ENCODE peak calls at places on chromosomes 6 and 20, in five cellular contexts. N, M, Q, G and S are unnamed samples.

GRCh38 chr6:8623441-8623840 is 188.1 kb upstream of the SLC35B3 start:
- DNase-seq in N (no peak), G (no peak), M (no peak), Q (no peak), S (no peak)

GRCh38 chr20:56570832-56571231 is 37.8 kb downstream of the FAM209B start:
- DNase-seq in N (no peak), G (no peak), M (no peak), Q (no peak), S (no peak)

GRCh38 chr6:154555075-154555677 is 44.7 kb upstream of the CNKSR3 start:
- DNase-seq in N (no peak), M (peak), G (no peak), Q (no peak), S (peak)

GRCh38 chr6:26187981-26188635 is 100.9 kb downstream of the HFE start:
- DNase-seq in N (peak), M (no peak), G (peak), Q (peak), S (peak)

GRCh38 chr20:33105336-33105924 is 26.0 kb downstream of the BPIFB4 start:
- DNase-seq in G (no peak), Q (no peak), M (no peak), N (no peak), S (no peak)

GRCh38 chr6:158039571-158040050 is 57.9 kb downstream of the SYNJ2 start:
- DNase-seq in M (peak), N (no peak), Q (no peak), G (no peak), S (no peak)

GRCh38 chr6:80132942-80133517 is 26.6 kb downstream of the BCKDHB start:
- DNase-seq in N (peak), Q (peak), M (peak), G (peak), S (peak)

GRCh38 chr20:61370841-61371303 is 118.8 kb downstream of the CDH4 start:
- DNase-seq in M (no peak), Q (no peak), G (peak), N (no peak), S (no peak)

GRCh38 chr6:160750276-160750689 is 48.2 kb downstream of the PLG start:
- DNase-seq in G (peak), N (peak), M (peak), Q (no peak), S (peak)

GRCh38 chr20:54345301-54345724 is 130.1 kb upstream of the DOK5 start:
- DNase-seq in Q (no peak), M (peak), G (no peak), N (peak), S (peak)

GRCh38 chr6:17057322-17057721 is 44.5 kb upstream of the STMND1 start:
- DNase-seq in Q (no peak), N (no peak), G (no peak), M (peak), S (peak)

GRCh38 chr6:170132011-170132521 is 158.8 kb downstream of the DLL1 start:
- DNase-seq in Q (no peak), M (no peak), G (no peak), N (no peak), S (no peak)

GRCh38 chr6:2810092-2810671 is 31.5 kb downstream of the SERPINB1 start:
- DNase-seq in G (no peak), M (peak), N (peak), Q (no peak), S (peak)

GRCh38 chr6:30130887-30131862 is 4.8 kb upstream of the TRIM40 start:
- DNase-seq in Q (peak), G (peak), M (peak), N (peak), S (peak)

GRCh38 chr6:42729731-42730130 is 7.3 kb upstream of the PRPH2 start:
- DNase-seq in N (no peak), G (no peak), M (peak), Q (no peak), S (peak)

GRCh38 chr6:33343953-33344611 is 26.5 kb upstream of the ZBTB22 start:
- DNase-seq in Q (peak), G (no peak), M (no peak), N (no peak), S (no peak)

DNA sequence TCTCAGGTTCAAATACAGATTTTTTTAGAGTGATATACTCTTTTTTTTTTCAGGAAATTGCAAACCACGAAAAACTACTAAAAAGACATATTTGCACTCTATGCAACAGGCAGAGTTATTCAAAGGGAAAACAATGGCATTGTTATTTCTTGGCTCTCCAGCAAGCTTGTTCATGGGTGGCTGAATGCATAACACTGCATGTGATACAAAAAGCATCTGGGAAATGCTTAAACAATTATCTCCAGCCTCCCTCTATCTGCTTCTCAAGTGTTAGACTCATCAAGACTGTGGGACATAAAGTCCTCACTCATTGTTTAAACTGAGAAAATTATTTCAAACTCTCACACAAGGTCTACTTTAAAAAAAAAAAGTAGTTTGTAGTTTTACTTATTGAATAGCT is 7.3 kb upstream of the COL12A1 start:
- DNase-seq in N (no peak), Q (no peak), G (no peak), M (no peak), S (peak)
- TF ChIP-seq EZH2phosphoT487 in N (no peak), Q (no peak), G (no peak), M (no peak), S (no peak)

DNA sequence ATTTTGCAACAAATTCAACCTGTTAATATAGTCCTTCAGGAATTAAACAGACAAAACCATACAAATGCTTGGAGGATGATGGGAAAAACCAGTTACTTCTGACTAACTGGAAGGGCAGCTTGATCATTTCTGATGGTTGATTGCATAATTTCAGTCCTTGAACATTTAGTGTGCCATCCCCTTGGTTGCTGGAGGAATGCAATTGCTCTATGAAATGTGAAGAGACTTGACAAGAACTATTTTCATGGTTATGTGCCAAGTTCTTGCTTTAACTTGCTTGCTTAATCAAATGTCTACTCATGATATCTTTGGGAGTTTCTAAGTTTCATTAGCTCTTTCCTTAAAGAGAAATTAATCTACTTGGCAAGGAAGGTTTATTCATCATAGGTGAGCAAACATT is 45.2 kb downstream of the ANKEF1 start:
- DNase-seq in N (no peak), M (peak), Q (no peak), G (no peak), S (peak)
- H2AFZ ChIP-seq in N (no peak), M (no peak), Q (no peak), G (no peak), S (no peak)

DNA sequence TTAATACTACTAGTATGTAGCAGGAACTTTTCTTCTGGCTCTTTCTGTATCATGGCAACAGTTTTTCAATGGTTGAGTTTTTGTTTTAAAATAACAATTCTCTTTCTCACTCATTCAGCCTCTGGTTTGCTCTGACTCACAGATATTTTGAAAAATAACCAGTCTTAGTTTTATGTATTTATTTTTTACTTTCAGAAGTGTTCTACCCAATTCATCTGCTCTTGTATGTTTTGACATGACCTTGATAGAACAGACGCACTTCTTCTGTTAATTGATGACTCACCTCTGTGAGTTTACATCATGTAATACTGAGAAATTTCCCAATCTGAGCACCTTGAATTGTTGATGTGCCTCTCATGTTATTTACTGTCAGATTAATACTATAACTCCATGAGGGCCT is 178.9 kb downstream of the SASH1 start:
- DNase-seq in N (no peak), M (no peak), G (no peak), Q (no peak), S (peak)
- H3K9ac ChIP-seq in N (no peak), M (no peak), G (no peak), Q (no peak), S (peak)

DNA sequence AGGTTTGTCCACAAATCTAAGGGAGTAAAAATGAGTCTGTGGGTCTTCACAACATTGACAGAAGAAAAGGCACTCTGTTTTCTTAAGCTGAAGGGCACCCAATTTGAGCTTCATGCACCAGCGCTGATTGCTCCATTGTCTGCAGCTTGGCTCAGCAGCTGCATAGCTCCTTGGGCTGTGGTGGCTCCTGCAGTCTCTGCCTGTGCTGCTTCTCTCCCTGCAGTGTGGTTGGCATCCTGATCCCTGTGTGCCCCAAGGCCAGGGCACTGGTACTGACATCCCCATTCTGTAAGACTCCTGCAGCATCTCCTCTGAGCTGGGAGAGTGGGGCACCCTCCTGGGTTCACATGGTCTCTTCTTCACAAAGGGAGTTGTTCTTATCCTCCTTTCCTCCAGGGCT is 83.2 kb upstream of the B3GAT2 start:
- DNase-seq in M (no peak), G (peak), N (no peak), Q (no peak), S (no peak)
- TF ChIP-seq EZH2phosphoT487 in M (no peak), G (no peak), N (no peak), Q (no peak), S (no peak)

GRCh38 chr6:78513856-78514255 is 353.5 kb upstream of the IRAK1BP1 start:
- DNase-seq in G (peak), Q (peak), N (peak), M (no peak), S (no peak)
- H2AFZ ChIP-seq in G (no peak), Q (no peak), N (no peak), M (no peak), S (no peak)